ENCODE peak calls at places on chromosomes 13 and 19, in seven cellular contexts. One of them, this sample, is unnamed.

GRCh38 chr13:98456423-98456845 is 120.5 kb downstream of the STK24 start:
- DNase-seq in heart right ventricle: no peak
- DNase-seq in psoas muscle: no peak
- DNase-seq in aorta: no peak
- DNase-seq in mesenchymal stem cell: no peak
- DNase-seq in pancreas: no peak
- DNase-seq in A673: no peak
- DNase-seq in this sample: peak; percentile 30

GRCh38 chr13:99992912-99993311 is 11.3 kb downstream of the ZIC2 start:
- DNase-seq in heart right ventricle: no peak
- DNase-seq in psoas muscle: no peak
- DNase-seq in aorta: no peak
- DNase-seq in mesenchymal stem cell: no peak
- DNase-seq in pancreas: no peak
- DNase-seq in A673: peak; percentile 72
- DNase-seq in this sample: no peak

GRCh38 chr13:27353166-27353583 is 71.2 kb upstream of the GTF3A start:
- DNase-seq in heart right ventricle: no peak
- DNase-seq in psoas muscle: no peak
- DNase-seq in aorta: no peak
- DNase-seq in mesenchymal stem cell: peak; percentile 89
- DNase-seq in pancreas: no peak
- DNase-seq in A673: no peak
- DNase-seq in this sample: no peak

GRCh38 chr13:44401577-44401976 is 28.0 kb downstream of the SERP2 start:
- DNase-seq in heart right ventricle: no peak
- DNase-seq in psoas muscle: no peak
- DNase-seq in aorta: no peak
- DNase-seq in mesenchymal stem cell: no peak
- DNase-seq in pancreas: no peak
- DNase-seq in A673: no peak
- DNase-seq in this sample: no peak

GRCh38 chr13:44107357-44108121 is 227.8 kb downstream of the LACC1 start:
- DNase-seq in heart right ventricle: no peak
- DNase-seq in psoas muscle: no peak
- DNase-seq in aorta: no peak
- DNase-seq in mesenchymal stem cell: no peak
- DNase-seq in pancreas: no peak
- DNase-seq in A673: no peak
- DNase-seq in this sample: no peak

GRCh38 chr19:56393119-56394012 is at the start of gene ZNF582:
- DNase-seq in heart right ventricle: peak; percentile 97
- DNase-seq in psoas muscle: peak; percentile 96
- DNase-seq in aorta: peak; percentile 98
- DNase-seq in mesenchymal stem cell: peak; percentile 96
- DNase-seq in pancreas: peak; percentile 92
- DNase-seq in A673: peak; percentile 98
- DNase-seq in this sample: peak; percentile 83

GRCh38 chr13:39106216-39106995 is 68.2 kb downstream of the NHLRC3 start:
- DNase-seq in heart right ventricle: no peak
- DNase-seq in psoas muscle: no peak
- DNase-seq in aorta: no peak
- DNase-seq in mesenchymal stem cell: no peak
- DNase-seq in pancreas: no peak
- DNase-seq in A673: no peak
- DNase-seq in this sample: no peak

GRCh38 chr13:41455725-41456419 is 1.5 kb upstream of the RGCC start:
- DNase-seq in heart right ventricle: no peak
- DNase-seq in psoas muscle: no peak
- DNase-seq in aorta: no peak
- DNase-seq in mesenchymal stem cell: no peak
- DNase-seq in pancreas: no peak
- DNase-seq in A673: peak; percentile 41
- DNase-seq in this sample: no peak

GRCh38 chr13:113001251-113002140 is 32.5 kb downstream of the MCF2L start:
- DNase-seq in heart right ventricle: no peak
- DNase-seq in psoas muscle: no peak
- DNase-seq in aorta: no peak
- DNase-seq in mesenchymal stem cell: peak; percentile 18
- DNase-seq in pancreas: peak; percentile 72
- DNase-seq in A673: peak; percentile 77
- DNase-seq in this sample: no peak

GRCh38 chr13:61094865-61095264 is 320.8 kb downstream of the PCDH20 start:
- DNase-seq in heart right ventricle: no peak
- DNase-seq in psoas muscle: no peak
- DNase-seq in aorta: no peak
- DNase-seq in mesenchymal stem cell: no peak
- DNase-seq in pancreas: no peak
- DNase-seq in A673: no peak
- DNase-seq in this sample: no peak

GRCh38 chr19:43798546-43799409 is 3.5 kb downstream of the LYPD5 start:
- DNase-seq in heart right ventricle: no peak
- DNase-seq in psoas muscle: no peak
- DNase-seq in aorta: peak; percentile 56
- DNase-seq in mesenchymal stem cell: no peak
- DNase-seq in pancreas: peak; percentile 53
- DNase-seq in A673: peak; percentile 39
- DNase-seq in this sample: peak; percentile 89

DNA sequence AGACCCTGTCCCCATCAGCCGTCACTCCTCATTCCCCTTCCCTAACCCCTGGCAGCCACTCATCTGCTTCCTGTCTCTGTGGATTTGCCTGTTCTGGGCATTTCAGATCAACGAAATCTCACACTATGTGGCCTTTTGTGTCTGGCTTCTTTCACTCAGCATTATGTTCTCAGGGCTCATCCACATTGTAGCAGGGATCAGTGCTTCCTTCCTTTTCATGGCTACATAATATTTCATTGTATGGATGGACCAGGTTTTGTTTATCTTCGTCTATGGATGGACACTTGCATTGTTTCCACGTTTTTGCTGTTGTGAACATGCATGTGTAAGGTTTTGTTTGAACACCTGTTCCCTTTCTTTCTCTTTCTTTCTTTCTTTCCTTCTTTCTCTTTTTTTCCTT is 41.3 kb downstream of the NWD1 start:
- DNase-seq in heart right ventricle: no peak
- DNase-seq in psoas muscle: no peak
- DNase-seq in aorta: no peak
- DNase-seq in mesenchymal stem cell: no peak
- DNase-seq in pancreas: no peak
- DNase-seq in A673: no peak
- DNase-seq in this sample: no peak
- H3K4me1 ChIP-seq in heart right ventricle: no peaks in the 10 kb centered on the region
- H3K4me1 ChIP-seq in psoas muscle: no peaks in the 10 kb centered on the region
- H3K4me1 ChIP-seq in aorta: no peaks in the 10 kb centered on the region
- H3K4me1 ChIP-seq in mesenchymal stem cell: no peaks in the 10 kb centered on the region
- H3K4me1 ChIP-seq in pancreas: no peaks in the 10 kb centered on the region
- H3K4me1 ChIP-seq in A673: no peaks in the 10 kb centered on the region
- H3K4me1 ChIP-seq in this sample: peaks cover 13% of the 10 kb centered on the region

GRCh38 chr13:51782026-51782710 is 21.8 kb downstream of the DHRS12 start:
- DNase-seq in heart right ventricle: no peak
- DNase-seq in psoas muscle: peak; percentile 45
- DNase-seq in aorta: no peak
- DNase-seq in mesenchymal stem cell: no peak
- DNase-seq in pancreas: peak; percentile 95
- DNase-seq in A673: peak; percentile 37
- DNase-seq in this sample: no peak

GRCh38 chr13:51785592-51786424 is 18.2 kb downstream of the DHRS12 start:
- DNase-seq in heart right ventricle: peak; percentile 60
- DNase-seq in psoas muscle: peak; percentile 72
- DNase-seq in aorta: no peak
- DNase-seq in mesenchymal stem cell: peak; percentile 62
- DNase-seq in pancreas: peak; percentile 67
- DNase-seq in A673: peak; percentile 96
- DNase-seq in this sample: no peak

GRCh38 chr13:51784097-51784496 is 19.9 kb downstream of the DHRS12 start:
- DNase-seq in heart right ventricle: no peak
- DNase-seq in psoas muscle: no peak
- DNase-seq in aorta: no peak
- DNase-seq in mesenchymal stem cell: no peak
- DNase-seq in pancreas: no peak
- DNase-seq in A673: no peak
- DNase-seq in this sample: no peak

GRCh38 chr13:51783432-51784094 is 20.4 kb downstream of the DHRS12 start:
- DNase-seq in heart right ventricle: no peak
- DNase-seq in psoas muscle: no peak
- DNase-seq in aorta: no peak
- DNase-seq in mesenchymal stem cell: no peak
- DNase-seq in pancreas: no peak
- DNase-seq in A673: no peak
- DNase-seq in this sample: no peak

DNA sequence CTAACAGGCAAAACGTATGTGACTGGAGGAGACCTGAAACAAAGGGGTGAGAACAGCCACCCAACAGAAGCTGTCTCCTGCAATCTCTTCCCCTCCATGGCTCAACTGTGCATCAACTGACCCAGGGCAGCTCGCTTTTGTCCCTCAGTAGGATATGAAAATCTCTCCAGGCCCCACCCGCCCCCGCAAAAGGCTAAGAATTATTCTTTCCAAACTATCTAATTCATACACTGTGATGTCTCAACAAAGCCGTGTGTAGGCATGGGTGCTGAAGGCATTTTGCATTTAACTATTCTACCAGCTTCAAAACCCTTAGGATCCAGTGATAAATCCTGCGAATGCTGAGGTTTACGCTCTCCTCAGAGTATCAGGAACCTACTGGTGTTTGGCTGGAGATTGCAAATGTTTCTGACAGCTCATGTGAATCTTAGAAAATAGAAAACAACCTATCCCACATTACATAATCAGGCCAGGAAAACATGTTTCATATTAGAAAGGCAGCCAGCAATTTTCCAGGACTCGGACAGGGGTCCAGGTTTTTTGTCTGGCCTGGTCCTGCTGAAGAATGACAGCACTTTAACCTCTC is 17.4 kb downstream of the DHRS12 start:
- DNase-seq in heart right ventricle: no peak
- DNase-seq in psoas muscle: no peak
- DNase-seq in aorta: no peak
- DNase-seq in mesenchymal stem cell: no peak
- DNase-seq in pancreas: no peak
- DNase-seq in A673: no peak
- DNase-seq in this sample: no peak
- H3K27ac ChIP-seq in heart right ventricle: peak overlapping the region; percentile 38
- H3K27ac ChIP-seq in psoas muscle: peak overlapping the region; percentile 27
- H3K27ac ChIP-seq in aorta: no peak overlapping the region
- H3K27ac ChIP-seq in mesenchymal stem cell: no peak overlapping the region
- H3K27ac ChIP-seq in pancreas: peak overlapping the region; percentile 39
- H3K27ac ChIP-seq in A673: peak overlapping the region; percentile 79
- H3K27ac ChIP-seq in this sample: no peak overlapping the region

DNA sequence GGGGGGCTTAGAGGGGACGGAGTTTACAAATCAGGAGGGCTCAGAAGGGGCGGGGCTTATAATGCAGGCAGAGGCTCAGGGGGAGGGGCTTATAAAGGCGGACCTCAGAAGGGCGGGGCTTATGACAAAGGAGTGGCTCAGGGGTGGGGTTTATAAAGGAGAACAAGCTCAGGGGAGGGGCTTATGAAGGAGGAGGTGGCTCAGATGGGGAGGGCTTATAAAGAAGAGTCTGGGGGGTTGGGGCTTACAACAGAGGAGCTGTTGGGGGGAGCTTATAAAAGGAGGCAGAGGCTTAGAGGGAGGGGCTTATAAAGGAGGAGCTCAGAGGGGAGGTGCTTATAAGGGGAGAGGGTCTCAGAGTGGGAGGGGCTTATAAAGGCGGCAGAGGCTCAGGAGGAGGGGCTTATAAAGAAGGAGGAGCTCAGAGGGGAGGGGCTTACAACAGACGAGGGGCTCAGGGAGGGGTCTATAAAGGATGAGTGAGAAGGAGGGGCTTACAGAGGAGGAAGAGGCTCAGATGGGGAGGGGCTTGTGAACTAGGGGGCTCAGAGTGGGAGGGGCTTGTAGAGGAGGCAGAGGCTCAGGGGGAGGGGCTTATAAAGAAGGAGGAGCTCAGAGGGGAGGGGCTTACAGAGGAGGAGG is 1.0 kb downstream of the SMIM24 start:
- DNase-seq in heart right ventricle: no peak
- DNase-seq in psoas muscle: no peak
- DNase-seq in aorta: no peak
- DNase-seq in mesenchymal stem cell: no peak
- DNase-seq in pancreas: no peak
- DNase-seq in A673: peak; percentile 68
- DNase-seq in this sample: no peak
- H3K4me3 ChIP-seq in heart right ventricle: no peak overlapping the region
- H3K4me3 ChIP-seq in psoas muscle: no peak overlapping the region
- H3K4me3 ChIP-seq in aorta: no peak overlapping the region
- H3K4me3 ChIP-seq in mesenchymal stem cell: no peak overlapping the region
- H3K4me3 ChIP-seq in pancreas: no peak overlapping the region
- H3K4me3 ChIP-seq in A673: no peak overlapping the region
- H3K4me3 ChIP-seq in this sample: no peak overlapping the region

GRCh38 chr19:18425515-18426415 is 6.6 kb downstream of the SSBP4 start:
- DNase-seq in heart right ventricle: peak; percentile 78
- DNase-seq in psoas muscle: peak; percentile 89
- DNase-seq in aorta: peak; percentile 85
- DNase-seq in mesenchymal stem cell: peak; percentile 63
- DNase-seq in pancreas: no peak
- DNase-seq in A673: peak; percentile 51
- DNase-seq in this sample: no peak
- H3K4me1 ChIP-seq in heart right ventricle: peaks cover 47% of the 10 kb centered on the region
- H3K4me1 ChIP-seq in psoas muscle: peaks cover 55% of the 10 kb centered on the region
- H3K4me1 ChIP-seq in aorta: no peaks in the 10 kb centered on the region
- H3K4me1 ChIP-seq in mesenchymal stem cell: peaks cover 75% of the 10 kb centered on the region
- H3K4me1 ChIP-seq in pancreas: no peaks in the 10 kb centered on the region
- H3K4me1 ChIP-seq in A673: peaks cover 89% of the 10 kb centered on the region
- H3K4me1 ChIP-seq in this sample: peaks cover 3% of the 10 kb centered on the region

GRCh38 chr19:13208964-13209796 is 59.0 kb downstream of the IER2 start:
- DNase-seq in heart right ventricle: no peak
- DNase-seq in psoas muscle: no peak
- DNase-seq in aorta: no peak
- DNase-seq in mesenchymal stem cell: no peak
- DNase-seq in pancreas: no peak
- DNase-seq in A673: no peak
- DNase-seq in this sample: no peak

GRCh38 chr19:13206581-13206980 is 56.4 kb downstream of the IER2 start:
- DNase-seq in heart right ventricle: no peak
- DNase-seq in psoas muscle: no peak
- DNase-seq in aorta: no peak
- DNase-seq in mesenchymal stem cell: no peak
- DNase-seq in pancreas: no peak
- DNase-seq in A673: no peak
- DNase-seq in this sample: no peak

GRCh38 chr19:13209797-13210775 is 59.9 kb downstream of the IER2 start:
- DNase-seq in heart right ventricle: no peak
- DNase-seq in psoas muscle: no peak
- DNase-seq in aorta: no peak
- DNase-seq in mesenchymal stem cell: no peak
- DNase-seq in pancreas: no peak
- DNase-seq in A673: no peak
- DNase-seq in this sample: no peak

GRCh38 chr19:13208131-13208963 is 58.1 kb downstream of the IER2 start:
- DNase-seq in heart right ventricle: peak; percentile 80
- DNase-seq in psoas muscle: no peak
- DNase-seq in aorta: peak; percentile 79
- DNase-seq in mesenchymal stem cell: no peak
- DNase-seq in pancreas: no peak
- DNase-seq in A673: peak; percentile 81
- DNase-seq in this sample: no peak

GRCh38 chr19:13207237-13208130 is 57.3 kb downstream of the IER2 start:
- DNase-seq in heart right ventricle: no peak
- DNase-seq in psoas muscle: peak; percentile 69
- DNase-seq in aorta: no peak
- DNase-seq in mesenchymal stem cell: no peak
- DNase-seq in pancreas: no peak
- DNase-seq in A673: peak; percentile 31
- DNase-seq in this sample: no peak
- H3K27ac ChIP-seq in heart right ventricle: peak overlapping the region; percentile 46
- H3K27ac ChIP-seq in psoas muscle: peak overlapping the region; percentile 65
- H3K27ac ChIP-seq in aorta: no peak overlapping the region
- H3K27ac ChIP-seq in mesenchymal stem cell: no peak overlapping the region
- H3K27ac ChIP-seq in pancreas: no peak overlapping the region
- H3K27ac ChIP-seq in A673: peak overlapping the region; percentile 83
- H3K27ac ChIP-seq in this sample: peak overlapping the region; percentile 75